ENCODE peak calls at places on chromosomes 12 and 14, in eight cellular contexts. K is endothelial cell of umbilical vein, Q is heart left ventricle, B is ovary, W is sigmoid colon, O is HCT116, N is suprapubic skin, H is Peyer's patch. S is an unnamed sample.

GRCh38 chr14:99131632-99132271 is 140.2 kb downstream of the BCL11B start:
- DNase-seq in W (peak; percentile 43), K (no peak), N (no peak), O (no peak), H (no peak), Q (no peak), B (no peak), S (no peak)

GRCh38 chr14:74569826-74570591 is 42.0 kb downstream of the LTBP2 start:
- DNase-seq in H (peak; percentile 35), W (no peak), N (no peak), O (no peak), K (peak; percentile 71), B (peak; percentile 54), Q (peak; percentile 16), S (no peak)

GRCh38 chr12:54191550-54192022 is 2.8 kb upstream of the SMUG1 start:
- DNase-seq in O (peak; percentile 77), B (peak; percentile 88), N (peak; percentile 84), H (peak; percentile 82), K (peak; percentile 75), Q (peak; percentile 82), W (peak; percentile 86), S (peak; percentile 82)

GRCh38 chr14:55701638-55702037 is 121.6 kb downstream of the KTN1 start:
- DNase-seq in B (no peak), W (no peak), N (no peak), H (no peak), Q (no peak), O (no peak), K (no peak), S (no peak)

GRCh38 chr12:143964-144649 is 69.8 kb downstream of the SLC6A12 start:
- DNase-seq in H (peak; percentile 82), K (no peak), Q (no peak), W (no peak), N (no peak), O (no peak), B (no peak), S (no peak)

GRCh38 chr12:93740721-93741120 is 63.5 kb downstream of the CRADD start:
- DNase-seq in O (no peak), Q (no peak), N (no peak), W (no peak), K (no peak), H (no peak), B (no peak), S (no peak)

GRCh38 chr14:78631551-78631950 is 461.4 kb downstream of the NRXN3 start:
- DNase-seq in W (no peak), K (no peak), N (no peak), Q (no peak), H (no peak), O (no peak), B (no peak), S (no peak)

GRCh38 chr12:52231305-52232232 is 1.5 kb upstream of the KRT7 start:
- DNase-seq in Q (peak; percentile 52), W (peak; percentile 54), N (peak; percentile 68), K (no peak), H (no peak), B (no peak), O (no peak), S (no peak)

GRCh38 chr12:102769323-102769916 is 147.6 kb downstream of the PAH start:
- DNase-seq in O (peak; percentile 26), W (peak; percentile 76), H (no peak), K (peak; percentile 34), Q (peak; percentile 64), N (peak; percentile 65), B (peak; percentile 61), S (peak; percentile 53)

GRCh38 chr14:91252901-91253794 is 8.6 kb upstream of the GPR68 start:
- DNase-seq in Q (peak; percentile 82), K (no peak), B (peak; percentile 50), W (no peak), H (peak; percentile 74), O (no peak), N (no peak), S (peak; percentile 27)

DNA sequence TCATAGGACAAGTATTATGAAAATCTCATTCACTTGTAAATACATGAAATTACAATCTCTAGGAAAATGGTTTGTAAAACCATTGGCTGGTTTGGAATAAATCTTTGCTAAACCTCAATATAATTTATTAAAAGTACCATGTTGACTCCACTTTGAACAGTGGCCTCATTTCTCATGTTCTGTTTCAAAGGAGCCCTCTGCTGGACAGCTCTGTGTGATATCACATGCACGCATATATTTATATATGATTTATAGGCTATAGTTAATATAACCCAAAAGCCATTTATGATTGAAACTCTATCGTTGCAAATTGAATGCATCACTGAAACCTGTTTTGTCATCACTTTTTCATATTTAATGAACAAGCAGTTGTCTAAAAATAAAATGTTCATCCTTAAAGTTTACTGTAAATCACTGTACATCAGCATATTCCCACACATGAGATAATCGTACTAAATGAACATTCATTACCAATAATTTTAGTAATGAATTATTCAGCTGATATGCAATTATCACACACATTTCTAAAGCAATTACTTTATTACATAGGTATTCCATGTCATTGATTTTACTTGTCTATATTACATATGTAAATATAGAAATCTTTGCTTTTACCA is 493.8 kb downstream of the NPAS3 start:
- DNase-seq in W (no peak), B (no peak), K (peak; percentile 43), H (no peak), O (no peak), Q (no peak), N (no peak), S (peak; percentile 25)
- TF ChIP-seq CTCF in W (peak; percentile 37), B (no peak), K (peak; percentile 33), H (no peak), O (peak; percentile 21), Q (peak; percentile 24), N (no peak), S (peak; percentile 39)

GRCh38 chr12:124046206-124046740 is 73.3 kb downstream of the ZNF664 start:
- DNase-seq in N (no peak), Q (no peak), K (no peak), W (no peak), O (no peak), B (no peak), H (no peak), S (no peak)
- H3K36me3 ChIP-seq in N (no peaks in the 10 kb centered on the region), Q (no peaks in the 10 kb centered on the region), K (no peaks in the 10 kb centered on the region), W (no peaks in the 10 kb centered on the region), O (no peaks in the 10 kb centered on the region), B (no peaks in the 10 kb centered on the region), H (no peaks in the 10 kb centered on the region), S (no peaks in the 10 kb centered on the region)

GRCh38 chr12:31874961-31875608 is 84.1 kb upstream of the RESF1 start:
- DNase-seq in B (peak; percentile 24), W (peak; percentile 65), H (no peak), K (peak; percentile 93), Q (peak; percentile 82), N (peak; percentile 64), O (no peak), S (peak; percentile 76)
- TF ChIP-seq POLR2A in B (no peak), W (no peak), H (no peak), K (no peak), Q (no peak), N (no peak), O (no peak), S (no peak)

GRCh38 chr12:104456950-104457745 is 400 bp downstream of the CHST11 start:
- DNase-seq in O (no peak), H (peak; percentile 60), K (peak; percentile 79), W (peak; percentile 86), B (peak; percentile 65), N (peak; percentile 68), Q (peak; percentile 79), S (peak; percentile 71)
- TF ChIP-seq CTCF in O (peak; percentile 27), H (no peak), K (peak; percentile 44), W (no peak), B (peak; percentile 31), N (no peak), Q (peak; percentile 33), S (peak; percentile 39)